ENCODE peak calls at places on chromosomes 5 and 9, in four cellular contexts. O is heart left ventricle, W is uterus, Z is body of pancreas. J is an unnamed sample.

GRCh38 chr5:167743685-167744084 is 547.8 kb upstream of the WWC1 start:
- DNase-seq in O (no peak), W (no peak), Z (no peak), J (no peak)

GRCh38 chr9:126773004-126773607 is 31.7 kb upstream of the ZBTB43 start:
- DNase-seq in O (no peak), W (no peak), Z (no peak), J (no peak)

GRCh38 chr5:73820321-73820720 is 194.3 kb downstream of the ARHGEF28 start:
- DNase-seq in O (no peak), W (no peak), Z (no peak), J (no peak)

GRCh38 chr9:99296375-99296951 is 74.4 kb downstream of the SEC61B start:
- DNase-seq in O (peak; percentile 45), W (peak; percentile 19), Z (peak; percentile 11), J (no peak)

GRCh38 chr9:106602354-106602753 is 260.6 kb upstream of the ZNF462 start:
- DNase-seq in O (no peak), W (no peak), Z (no peak), J (no peak)

GRCh38 chr9:14136646-14137370 is 177.1 kb downstream of the NFIB start:
- DNase-seq in O (no peak), W (no peak), Z (no peak), J (no peak)

GRCh38 chr5:138110266-138110963 is 26.6 kb downstream of the WNT8A start:
- DNase-seq in O (no peak), W (no peak), Z (no peak), J (no peak)

GRCh38 chr5:173010547-173011464 is 27.2 kb downstream of the ATP6V0E1 start:
- DNase-seq in O (peak; percentile 71), W (no peak), Z (peak; percentile 62), J (peak; percentile 69)

GRCh38 chr9:131677445-131678180 is 62.3 kb downstream of the RAPGEF1 start:
- DNase-seq in O (peak; percentile 36), W (no peak), Z (peak; percentile 56), J (no peak)

GRCh38 chr5:79932510-79933504 is 58.3 kb downstream of the MTX3 start:
- DNase-seq in O (peak; percentile 42), W (no peak), Z (no peak), J (no peak)

GRCh38 chr9:29906065-29906464 is 2332.8 kb upstream of the C9orf72 start:
- DNase-seq in O (no peak), W (no peak), Z (no peak), J (no peak)

GRCh38 chr5:6820851-6821479 is 107.7 kb downstream of the TENT4A start:
- DNase-seq in O (no peak), W (no peak), Z (peak; percentile 10), J (no peak)

GRCh38 chr9:137722481-137722880 is 103.7 kb downstream of the EHMT1 start:
- DNase-seq in O (no peak), W (no peak), Z (no peak), J (no peak)
- H3K27ac ChIP-seq in O (no peak overlapping the region), W (no peak overlapping the region), Z (no peak overlapping the region), J (no peak overlapping the region)

DNA sequence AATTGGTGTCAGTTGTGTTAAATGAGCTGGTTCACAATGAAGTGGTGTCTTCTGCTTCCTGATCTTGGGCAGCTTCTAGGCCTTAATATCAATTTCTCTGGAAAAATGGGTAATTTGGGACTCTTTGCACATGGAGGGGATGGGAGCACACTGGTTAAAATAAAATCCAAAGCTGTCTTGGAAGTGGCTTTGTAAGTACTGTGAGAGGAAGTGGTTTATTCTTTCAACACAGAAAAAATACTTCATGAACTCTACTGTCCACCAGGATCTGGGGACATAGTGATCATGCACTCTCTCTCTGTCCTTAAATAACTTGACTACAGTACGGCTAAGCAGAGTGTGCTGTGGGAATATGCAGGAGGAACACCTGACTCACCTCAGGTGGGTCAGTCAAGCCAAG is 2.4 kb downstream of the PCYOX1L start:
- DNase-seq in O (no peak), W (no peak), Z (no peak), J (no peak)
- H3K27ac ChIP-seq in O (no peak overlapping the region), W (no peak overlapping the region), Z (no peak overlapping the region), J (no peak overlapping the region)

DNA sequence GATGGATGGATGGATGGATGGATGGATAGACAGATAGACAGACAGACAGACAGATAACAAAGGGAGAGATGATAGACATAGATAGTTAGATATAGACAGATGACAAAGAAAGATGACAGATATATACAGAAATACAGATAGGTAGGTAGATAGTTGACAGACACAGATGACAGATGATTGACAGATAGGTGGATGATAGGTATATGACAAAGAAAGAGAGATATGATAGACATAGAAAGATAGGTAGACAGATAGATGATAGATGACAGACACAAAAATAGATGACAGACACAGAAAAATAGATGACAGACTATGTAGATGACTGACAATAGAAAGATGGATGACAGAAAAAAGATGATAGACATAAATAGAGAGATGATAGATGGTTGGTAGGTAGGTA is 200.0 kb upstream of the TAS2R1 start:
- DNase-seq in O (no peak), W (no peak), Z (no peak), J (no peak)
- H3K27ac ChIP-seq in O (no peak overlapping the region), W (no peak overlapping the region), Z (no peak overlapping the region), J (no peak overlapping the region)

DNA sequence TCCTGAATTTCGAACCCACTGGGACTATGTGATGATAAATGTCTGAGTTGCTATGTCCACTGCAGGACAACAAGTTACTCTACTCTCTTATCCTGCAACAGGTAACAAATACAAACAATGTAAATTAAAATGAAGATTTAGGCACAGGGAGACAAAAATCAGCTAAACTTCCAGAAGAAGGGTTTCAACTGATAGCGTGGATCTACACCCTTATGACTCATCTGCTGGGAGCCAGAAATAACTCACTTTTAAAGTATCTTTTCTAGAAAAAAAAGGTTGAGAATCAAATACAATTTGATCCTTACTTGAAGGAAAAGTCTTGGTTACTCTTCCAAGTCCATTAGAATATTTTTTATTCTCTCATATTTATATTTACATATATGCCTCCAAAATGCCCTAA is 21.4 kb downstream of the PJA2 start:
- DNase-seq in O (no peak), W (no peak), Z (no peak), J (no peak)
- H3K27ac ChIP-seq in O (no peak overlapping the region), W (no peak overlapping the region), Z (no peak overlapping the region), J (no peak overlapping the region)

GRCh38 chr5:139655727-139656271 is 7.7 kb downstream of the CXXC5 start:
- DNase-seq in O (peak; percentile 90), W (no peak), Z (peak; percentile 71), J (no peak)
- H3K27ac ChIP-seq in O (peak overlapping the region; percentile 93), W (peak overlapping the region; percentile 64), Z (peak overlapping the region; percentile 94), J (peak overlapping the region; percentile 80)